ENCODE peak calls at places on chromosomes 13 and 19, in ten cellular contexts. Z is central memory CD4-positive, alpha-beta T cell; K is NCI-H460; B is NCI-H1105 treated with DMSO at 0.1 percent for 48 hours; O is stimulated activated CD8-positive, alpha-beta memory T cell treated with anti-CD3 and anti-CD28 coated beads, Interleukin-7, amount 100 ng/mL, for 1 hour; D is CD4-positive, alpha-beta memory T cell; U is ecto neural progenitor cell; R is activated CD4-positive, alpha-beta T cell treated with anti-CD3 and anti-CD28 coated beads, Interleukin-2, amount 50 U/mL, for 1 hour; V is activated T-cell treated with anti-CD3 and anti-CD28 coated beads, Interleukin-2, amount 50 U/mL, for 4 hours; N is heart right ventricle. L is an unnamed sample.

GRCh38 chr19:58123354-58123753 is 25.3 kb upstream of the ZSCAN18 start:
- DNase-seq in Z (no peak), K (no peak), B (no peak), O (no peak), D (no peak), U (no peak), R (no peak), V (no peak), N (no peak), L (no peak)

GRCh38 chr13:112962396-112962795 is 6.6 kb upstream of the MCF2L start:
- DNase-seq in Z (no peak), K (no peak), B (no peak), O (no peak), D (no peak), U (no peak), R (no peak), V (no peak), N (no peak), L (no peak)

GRCh38 chr13:25807562-25807961 is 244.3 kb downstream of the SHISA2 start:
- DNase-seq in Z (no peak), K (no peak), B (no peak), O (no peak), D (no peak), U (no peak), R (no peak), V (no peak), N (no peak), L (no peak)

GRCh38 chr13:56902276-56902675 is 238.4 kb upstream of the PRR20A start:
- DNase-seq in Z (no peak), K (no peak), B (no peak), O (no peak), D (no peak), U (no peak), R (no peak), V (no peak), N (no peak), L (no peak)

GRCh38 chr13:98988782-98989181 is 10.9 kb upstream of the DOCK9 start:
- DNase-seq in Z (no peak), K (no peak), B (no peak), O (no peak), D (no peak), U (no peak), R (no peak), V (no peak), N (no peak), L (no peak)

GRCh38 chr19:19738564-19738963 is 5.7 kb upstream of the ZNF14 start:
- DNase-seq in Z (no peak), K (no peak), B (no peak), O (no peak), D (no peak), U (no peak), R (no peak), V (no peak), N (no peak), L (no peak)

GRCh38 chr19:1650627-1651009 is 1.8 kb downstream of the TCF3 start:
- DNase-seq in Z (peak; percentile 11), K (no peak), B (no peak), O (no peak), D (peak; percentile 15), U (no peak), R (peak; percentile 13), V (no peak), N (no peak), L (peak; percentile 52)

GRCh38 chr19:6061420-6062130 is 48.7 kb downstream of the RFX2 start:
- DNase-seq in Z (no peak), K (no peak), B (no peak), O (no peak), D (no peak), U (peak; percentile 36), R (no peak), V (no peak), N (no peak), L (no peak)

GRCh38 chr13:85170372-85170771 is 628.8 kb downstream of the SLITRK6 start:
- DNase-seq in Z (no peak), K (no peak), B (peak; percentile 15), O (no peak), D (no peak), U (no peak), R (no peak), V (no peak), N (no peak), L (no peak)

GRCh38 chr13:40562975-40563349 is 103.5 kb downstream of the FOXO1 start:
- DNase-seq in Z (no peak), K (no peak), B (no peak), O (no peak), D (no peak), U (no peak), R (no peak), V (no peak), N (no peak), L (no peak)

GRCh38 chr13:32314968-32315254 is 252 bp downstream of the ZAR1L start:
- DNase-seq in Z (peak; percentile 71), K (peak; percentile 35), B (no peak), O (peak; percentile 35), D (peak; percentile 77), U (no peak), R (peak; percentile 47), V (peak; percentile 48), N (no peak), L (peak; percentile 73)

GRCh38 chr13:95870421-95870820 is 182.8 kb downstream of the UGGT2 start:
- DNase-seq in Z (no peak), K (no peak), B (no peak), O (no peak), D (no peak), U (no peak), R (no peak), V (no peak), N (no peak), L (no peak)

GRCh38 chr13:106284358-106284757 is 251.1 kb downstream of the EFNB2 start:
- DNase-seq in Z (no peak), K (no peak), B (no peak), O (no peak), D (no peak), U (no peak), R (no peak), V (no peak), N (no peak), L (no peak)

GRCh38 chr13:48161530-48162179 is 66.8 kb upstream of the MED4 start:
- DNase-seq in Z (no peak), K (no peak), B (no peak), O (no peak), D (no peak), U (no peak), R (no peak), V (no peak), N (peak; percentile 29), L (no peak)

GRCh38 chr19:4267101-4267900 is 11.8 kb upstream of the SHD start:
- DNase-seq in Z (peak; percentile 30), K (peak; percentile 67), B (peak; percentile 38), O (peak; percentile 45), D (peak; percentile 46), U (peak; percentile 78), R (peak; percentile 62), V (peak; percentile 64), N (peak; percentile 53), L (peak; percentile 43)

GRCh38 chr19:48745208-48745995 is 1.3 kb downstream of the IZUMO1 start:
- DNase-seq in Z (peak; percentile 55), K (peak; percentile 35), B (peak; percentile 57), O (no peak), D (peak; percentile 62), U (peak; percentile 64), R (peak; percentile 48), V (peak; percentile 40), N (no peak), L (peak; percentile 73)

GRCh38 chr13:41019027-41019487 is at the start of gene ELF1:
- DNase-seq in Z (peak; percentile 77), K (peak; percentile 64), B (no peak), O (no peak), D (peak; percentile 82), U (no peak), R (peak; percentile 52), V (peak; percentile 38), N (no peak), L (peak; percentile 57)

GRCh38 chr13:71865858-71866172 is 1.2 kb downstream of the DACH1 start:
- DNase-seq in Z (no peak), K (no peak), B (peak; percentile 31), O (no peak), D (no peak), U (peak; percentile 63), R (no peak), V (no peak), N (no peak), L (no peak)

GRCh38 chr19:17821190-17821589 is at the start of gene INSL3:
- DNase-seq in Z (no peak), K (no peak), B (no peak), O (no peak), D (no peak), U (no peak), R (no peak), V (no peak), N (no peak), L (no peak)

GRCh38 chr19:17289489-17289888 is 7.8 kb downstream of the ANKLE1 start:
- DNase-seq in Z (no peak), K (peak; percentile 36), B (no peak), O (no peak), D (no peak), U (peak; percentile 87), R (peak; percentile 18), V (no peak), N (peak; percentile 77), L (no peak)

GRCh38 chr19:14450168-14450874 is 17.2 kb downstream of the PKN1 start:
- DNase-seq in Z (peak; percentile 49), K (peak; percentile 36), B (no peak), O (no peak), D (peak; percentile 62), U (peak; percentile 80), R (peak; percentile 55), V (peak; percentile 33), N (peak; percentile 35), L (peak; percentile 30)

GRCh38 chr19:29752450-29753025 is 37.5 kb upstream of the C19orf12 start:
- DNase-seq in Z (no peak), K (no peak), B (no peak), O (no peak), D (no peak), U (no peak), R (no peak), V (no peak), N (no peak), L (no peak)

GRCh38 chr19:10812902-10813404 is 23.1 kb downstream of the TMED1 start:
- DNase-seq in Z (no peak), K (peak; percentile 48), B (no peak), O (no peak), D (no peak), U (no peak), R (no peak), V (no peak), N (no peak), L (no peak)

GRCh38 chr13:48626726-48627451 is 26.8 kb upstream of the CYSLTR2 start:
- DNase-seq in Z (no peak), K (no peak), B (no peak), O (no peak), D (no peak), U (no peak), R (no peak), V (no peak), N (no peak), L (no peak)

GRCh38 chr19:34375598-34375997 is 10.6 kb downstream of the GPI start:
- DNase-seq in Z (no peak), K (no peak), B (no peak), O (no peak), D (no peak), U (no peak), R (no peak), V (no peak), N (no peak), L (no peak)

GRCh38 chr13:111326621-111326965 is 6.2 kb downstream of the TEX29 start:
- DNase-seq in Z (no peak), K (no peak), B (no peak), O (no peak), D (no peak), U (no peak), R (no peak), V (no peak), N (no peak), L (no peak)

GRCh38 chr13:49354719-49355118 is 89.1 kb downstream of the CAB39L start:
- DNase-seq in Z (no peak), K (no peak), B (no peak), O (no peak), D (no peak), U (no peak), R (no peak), V (no peak), N (no peak), L (no peak)

GRCh38 chr19:27792576-27793127 is 1420.3 kb downstream of the UQCRFS1 start:
- DNase-seq in Z (no peak), K (no peak), B (no peak), O (no peak), D (no peak), U (no peak), R (no peak), V (no peak), N (no peak), L (no peak)

L was measured in CD4-positive, CD25-positive, alpha-beta regulatory T cell.